ENCODE peak calls at places on chromosomes 11 and 22, in ten cellular contexts. Q is heart left ventricle, X is GM12892, W is tibial nerve, N is spleen, E is ovary, B is IMR-90, D is K562, I is GM12891, L is gastrocnemius medialis. F is an unnamed sample.

GRCh38 chr22:25072406-25072805 is 119.9 kb downstream of the KIAA1671 start:
- DNase-seq in D (no peak), I (no peak), L (no peak), N (no peak), X (no peak), E (no peak), Q (no peak), B (no peak), W (no peak), F (no peak)

GRCh38 chr11:63020671-63021255 is 5.1 kb upstream of the SLC22A8 start:
- DNase-seq in Q (no peak), B (no peak), W (no peak), D (peak), L (no peak), X (no peak), N (no peak), E (no peak), I (no peak), F (peak)

GRCh38 chr11:35943761-35944502 is at the start of gene LDLRAD3:
- DNase-seq in N (peak), B (peak), Q (peak), I (peak), D (peak), L (peak), W (peak), E (peak), X (peak), F (peak)

GRCh38 chr11:562046-562645 is 1.4 kb downstream of the RASSF7 start:
- DNase-seq in I (no peak), X (no peak), B (no peak), D (no peak), W (no peak), L (no peak), N (peak), E (peak), Q (peak), F (no peak)

GRCh38 chr11:2445107-2445947 is 519 bp downstream of the KCNQ1 start:
- DNase-seq in E (peak), W (no peak), Q (peak), L (no peak), I (no peak), N (peak), B (no peak), X (no peak), D (no peak), F (no peak)

GRCh38 chr22:25159028-25159427 is 40.6 kb upstream of the CRYBB3 start:
- DNase-seq in Q (no peak), I (no peak), W (no peak), E (no peak), D (no peak), L (peak), N (no peak), B (no peak), X (no peak), F (peak)

GRCh38 chr22:46379301-46379930 is 43.9 kb downstream of the TRMU start:
- DNase-seq in X (no peak), D (no peak), W (no peak), I (no peak), E (no peak), N (no peak), L (no peak), Q (peak), B (no peak), F (no peak)

GRCh38 chr22:46572911-46573780 is 35.7 kb upstream of the CELSR1 start:
- DNase-seq in L (no peak), D (no peak), E (peak), I (no peak), Q (peak), W (peak), N (peak), X (no peak), B (no peak), F (no peak)

GRCh38 chr11:35087648-35088047 is 51.3 kb upstream of the CD44 start:
- DNase-seq in L (no peak), B (peak), E (no peak), D (no peak), X (no peak), I (no peak), W (no peak), Q (no peak), N (no peak), F (no peak)

GRCh38 chr11:117752721-117753237 is 44.2 kb downstream of the DSCAML1 start:
- DNase-seq in I (no peak), D (no peak), W (no peak), B (no peak), Q (no peak), N (peak), E (no peak), X (no peak), L (no peak), F (no peak)

GRCh38 chr22:30015846-30016245 is 64.4 kb upstream of the HORMAD2 start:
- DNase-seq in W (no peak), B (peak), D (no peak), I (no peak), L (no peak), E (no peak), N (no peak), Q (no peak), X (no peak), F (no peak)

GRCh38 chr11:75576445-75577049 is 14.5 kb downstream of the SERPINH1 start:
- DNase-seq in W (peak), N (peak), Q (no peak), L (no peak), X (peak), D (no peak), E (peak), I (peak), B (peak), F (no peak)

GRCh38 chr11:73376803-73377629 is 817 bp downstream of the RELT start:
- DNase-seq in X (peak), L (peak), W (peak), D (peak), N (peak), Q (peak), E (peak), I (peak), B (peak), F (peak)

GRCh38 chr22:39253427-39254070 is 8.8 kb upstream of the PDGFB start:
- DNase-seq in N (no peak), I (no peak), E (peak), W (peak), Q (peak), L (peak), X (no peak), B (peak), D (peak), F (peak)

GRCh38 chr11:76523147-76523546 is 78.3 kb downstream of the EMSY start:
- DNase-seq in B (no peak), E (no peak), D (no peak), I (no peak), L (no peak), X (no peak), Q (no peak), W (no peak), N (no peak), F (no peak)

GRCh38 chr11:73314121-73314948 is 6.3 kb downstream of the ARHGEF17 start:
- DNase-seq in Q (peak), N (no peak), I (no peak), D (peak), W (no peak), L (no peak), B (peak), E (peak), X (no peak), F (no peak)

GRCh38 chr11:61749607-61750217 is 2.7 kb upstream of the MYRF start:
- DNase-seq in I (no peak), E (peak), N (no peak), L (no peak), B (no peak), W (no peak), D (peak), Q (no peak), X (no peak), F (no peak)

GRCh38 chr22:17706451-17706900 is 67.8 kb downstream of the BID start:
- DNase-seq in B (peak), I (peak), L (peak), E (no peak), X (peak), D (no peak), Q (no peak), W (peak), N (no peak), F (peak)

GRCh38 chr11:15720460-15720859 is 605.7 kb downstream of the INSC start:
- DNase-seq in Q (no peak), W (no peak), N (no peak), B (peak), L (no peak), D (no peak), E (no peak), X (no peak), I (no peak), F (no peak)

GRCh38 chr11:45285931-45286632 is at the start of gene SYT13:
- DNase-seq in B (no peak), Q (peak), I (no peak), X (no peak), L (no peak), D (no peak), N (no peak), W (no peak), E (no peak), F (no peak)

GRCh38 chr11:121451178-121451981 is 734 bp upstream of the SORL1 start:
- DNase-seq in B (no peak), N (peak), D (no peak), Q (no peak), L (no peak), W (no peak), I (no peak), X (no peak), E (no peak), F (no peak)

GRCh38 chr11:57497303-57498247 is 17.9 kb downstream of the SLC43A1 start:
- DNase-seq in I (no peak), D (no peak), Q (no peak), W (no peak), X (no peak), B (no peak), N (no peak), L (no peak), E (no peak), F (no peak)
- TF ChIP-seq POLR2A in I (no peak), D (no peak), Q (no peak), W (no peak), X (no peak), B (no peak), N (no peak), L (no peak), E (no peak), F (no peak)

GRCh38 chr22:50527921-50528681 is 1.7 kb downstream of the TYMP start:
- DNase-seq in L (no peak), X (no peak), I (no peak), B (no peak), E (no peak), D (no peak), N (no peak), Q (peak), W (no peak), F (no peak)

GRCh38 chr22:50528682-50529415 is 963 bp downstream of the TYMP start:
- DNase-seq in E (no peak), N (no peak), W (no peak), D (no peak), I (no peak), X (no peak), L (no peak), Q (peak), B (no peak), F (no peak)

GRCh38 chr22:50530280-50530856 is 556 bp upstream of the TYMP start:
- DNase-seq in D (no peak), I (peak), W (peak), B (peak), L (no peak), E (peak), Q (peak), N (peak), X (peak), F (no peak)

GRCh38 chr22:50530857-50531545 is 1.2 kb upstream of the TYMP start:
- DNase-seq in L (peak), X (peak), N (peak), E (peak), Q (peak), I (peak), W (peak), B (peak), D (no peak), F (no peak)

GRCh38 chr22:50529416-50530279 is at the start of gene TYMP:
- DNase-seq in Q (peak), X (peak), I (peak), B (no peak), N (no peak), D (no peak), L (no peak), W (peak), E (no peak), F (no peak)
- TF ChIP-seq POLR2A in Q (no peak), X (peak), I (no peak), B (no peak), N (peak), D (no peak), L (peak), W (peak), E (no peak), F (no peak)

GRCh38 chr11:69642913-69643632 is 2.1 kb downstream of the CCND1 start:
- DNase-seq in X (peak), L (peak), B (peak), I (peak), E (peak), Q (peak), D (peak), W (peak), N (peak), F (peak)
- TF ChIP-seq POLR2A in X (no peak), L (no peak), B (peak), I (no peak), E (no peak), Q (no peak), D (no peak), W (no peak), N (no peak), F (peak)

GRCh38 chr22:50200333-50201190 is at the start of gene SELENOO:
- DNase-seq in I (peak), D (peak), E (peak), X (peak), B (peak), Q (peak), W (peak), L (peak), N (peak), F (peak)
- TF ChIP-seq POLR2A in I (peak), D (peak), E (peak), X (peak), B (peak), Q (no peak), W (peak), L (peak), N (no peak), F (peak)

GRCh38 chr11:6606471-6607189 is 3.1 kb downstream of the ILK start:
- DNase-seq in D (peak), X (no peak), Q (peak), E (peak), W (peak), B (peak), L (peak), N (peak), I (no peak), F (peak)
- TF ChIP-seq POLR2A in D (peak), X (peak), Q (peak), E (peak), W (peak), B (no peak), L (peak), N (no peak), I (peak), F (peak)

GRCh38 chr11:65574147-65574962 is 1.5 kb upstream of the EHBP1L1 start:
- DNase-seq in N (peak), I (peak), L (peak), Q (peak), W (peak), D (peak), X (peak), E (peak), B (peak), F (peak)
- TF ChIP-seq POLR2A in N (peak), I (no peak), L (peak), Q (no peak), W (no peak), D (no peak), X (peak), E (no peak), B (no peak), F (peak)

GRCh38 chr11:68040121-68040956 is 1.5 kb downstream of the TCIRG1 start:
- DNase-seq in Q (peak), L (no peak), D (no peak), E (peak), N (peak), W (peak), I (peak), X (peak), B (peak), F (peak)
- TF ChIP-seq POLR2A in Q (no peak), L (no peak), D (peak), E (peak), N (no peak), W (no peak), I (no peak), X (no peak), B (peak), F (peak)

GRCh38 chr22:40636380-40637180 is at the start of gene MRTFA:
- DNase-seq in B (peak), Q (peak), N (peak), D (peak), E (peak), W (peak), X (peak), L (peak), I (peak), F (peak)
- TF ChIP-seq POLR2A in B (peak), Q (peak), N (peak), D (peak), E (peak), W (peak), X (peak), L (peak), I (peak), F (peak)